ENCODE peak calls at places on chromosomes 16 and 17, in five cellular contexts. W, J, T, C and A are unnamed samples.

GRCh38 chr17:37576281-37576680 is 32.9 kb downstream of the SYNRG start:
- DNase-seq in W (no peak), J (no peak), T (peak; percentile 32), C (no peak), A (no peak)

GRCh38 chr16:72995151-72995881 is 52.6 kb downstream of the ZFHX3 start:
- DNase-seq in W (no peak), J (peak; percentile 5), T (no peak), C (no peak), A (no peak)

GRCh38 chr16:80460004-80460403 is 80.8 kb upstream of the DYNLRB2 start:
- DNase-seq in W (no peak), J (no peak), T (no peak), C (no peak), A (no peak)

GRCh38 chr16:83958137-83958810 is 5.2 kb downstream of the OSGIN1 start:
- DNase-seq in W (no peak), J (no peak), T (peak; percentile 24), C (no peak), A (no peak)

GRCh38 chr17:77216435-77216980 is 75.7 kb downstream of the SEC14L1 start:
- DNase-seq in W (no peak), J (no peak), T (no peak), C (no peak), A (no peak)

GRCh38 chr17:32927201-32927723 is 691 bp upstream of the TMEM98 start:
- DNase-seq in W (no peak), J (no peak), T (no peak), C (no peak), A (no peak)

GRCh38 chr16:29989111-29989858 is 6.1 kb downstream of the HIRIP3 start:
- DNase-seq in W (no peak), J (no peak), T (no peak), C (no peak), A (no peak)

GRCh38 chr16:31071861-31072260 is 2.2 kb downstream of the ZNF668 start:
- DNase-seq in W (peak; percentile 88), J (no peak), T (peak; percentile 86), C (no peak), A (no peak)

GRCh38 chr17:1107777-1108559 is 71.8 kb downstream of the ABR start:
- DNase-seq in W (no peak), J (no peak), T (no peak), C (no peak), A (no peak)

GRCh38 chr17:14784997-14785696 is 480.0 kb downstream of the PMP22 start:
- DNase-seq in W (no peak), J (peak; percentile 20), T (no peak), C (no peak), A (no peak)

GRCh38 chr16:84507011-84507982 is 2.8 kb upstream of the MEAK7 start:
- DNase-seq in W (no peak), J (peak; percentile 53), T (no peak), C (no peak), A (peak; percentile 54)

GRCh38 chr17:65556014-65556909 is 5.2 kb downstream of the AXIN2 start:
- DNase-seq in W (no peak), J (peak; percentile 72), T (peak; percentile 61), C (peak; percentile 95), A (peak; percentile 72)

GRCh38 chr17:41913798-41914197 is 5.0 kb downstream of the ACLY start:
- DNase-seq in W (no peak), J (no peak), T (no peak), C (no peak), A (no peak)

GRCh38 chr16:82034981-82035612 is at the start of gene HSD17B2:
- DNase-seq in W (no peak), J (no peak), T (peak; percentile 15), C (no peak), A (no peak)

GRCh38 chr16:48223490-48223889 is 20.6 kb upstream of the LONP2 start:
- DNase-seq in W (no peak), J (no peak), T (no peak), C (no peak), A (no peak)

GRCh38 chr17:62994931-62995330 is 28.9 kb downstream of the TANC2 start:
- DNase-seq in W (no peak), J (no peak), T (peak; percentile 48), C (no peak), A (no peak)

GRCh38 chr17:229945-230235 is 48.4 kb upstream of the DOC2B start:
- DNase-seq in W (no peak), J (no peak), T (no peak), C (no peak), A (no peak)

GRCh38 chr17:7885357-7886226 is 3.0 kb upstream of the CHD3 start:
- DNase-seq in W (no peak), J (peak; percentile 68), T (no peak), C (no peak), A (peak; percentile 74)